ENCODE peak calls at places on chromosomes 16 and 17, in eight cellular contexts. One of them, this sample, is unnamed.

GRCh38 chr17:29892201-29892600 is 37.8 kb downstream of the SSH2 start:
- DNase-seq in A549: no peak
- DNase-seq in GM12878: no peak
- DNase-seq in SK-N-SH: no peak
- DNase-seq in K562: no peak
- DNase-seq in HepG2: no peak
- DNase-seq in ovary: no peak
- DNase-seq in tibial nerve: no peak
- DNase-seq in this sample: no peak

GRCh38 chr17:3828151-3828851 is 17.7 kb downstream of the NCBP3 start:
- DNase-seq in A549: no peak
- DNase-seq in GM12878: no peak
- DNase-seq in SK-N-SH: no peak
- DNase-seq in K562: no peak
- DNase-seq in tibial nerve: no peak
- DNase-seq in HepG2: no peak
- DNase-seq in ovary: no peak
- DNase-seq in this sample: peak

GRCh38 chr16:79045191-79045590 is 555.3 kb downstream of the MAF start:
- DNase-seq in ovary: no peak
- DNase-seq in GM12878: no peak
- DNase-seq in tibial nerve: no peak
- DNase-seq in A549: no peak
- DNase-seq in K562: no peak
- DNase-seq in HepG2: no peak
- DNase-seq in SK-N-SH: no peak
- DNase-seq in this sample: no peak

GRCh38 chr17:83192161-83192788 is 112.9 kb downstream of the METRNL start:
- DNase-seq in ovary: peak
- DNase-seq in GM12878: no peak
- DNase-seq in A549: no peak
- DNase-seq in HepG2: no peak
- DNase-seq in SK-N-SH: no peak
- DNase-seq in tibial nerve: peak
- DNase-seq in K562: no peak
- DNase-seq in this sample: no peak

GRCh38 chr17:59361916-59362810 is 30.7 kb downstream of the YPEL2 start:
- DNase-seq in K562: no peak
- DNase-seq in GM12878: peak
- DNase-seq in ovary: no peak
- DNase-seq in A549: no peak
- DNase-seq in HepG2: no peak
- DNase-seq in tibial nerve: no peak
- DNase-seq in SK-N-SH: no peak
- DNase-seq in this sample: no peak

GRCh38 chr17:57810740-57811632 is 38.9 kb downstream of the MRPS23 start:
- DNase-seq in K562: no peak
- DNase-seq in tibial nerve: no peak
- DNase-seq in HepG2: peak
- DNase-seq in A549: no peak
- DNase-seq in ovary: peak
- DNase-seq in SK-N-SH: peak
- DNase-seq in GM12878: no peak
- DNase-seq in this sample: no peak

GRCh38 chr17:38509772-38510423 is 81.6 kb downstream of the ARHGAP23 start:
- DNase-seq in ovary: no peak
- DNase-seq in HepG2: no peak
- DNase-seq in A549: no peak
- DNase-seq in GM12878: no peak
- DNase-seq in tibial nerve: no peak
- DNase-seq in K562: no peak
- DNase-seq in SK-N-SH: no peak
- DNase-seq in this sample: no peak

GRCh38 chr17:37292429-37293139 is 83.2 kb upstream of the C17orf78 start:
- DNase-seq in GM12878: no peak
- DNase-seq in SK-N-SH: no peak
- DNase-seq in ovary: no peak
- DNase-seq in HepG2: no peak
- DNase-seq in A549: no peak
- DNase-seq in K562: no peak
- DNase-seq in tibial nerve: no peak
- DNase-seq in this sample: no peak

GRCh38 chr16:67087803-67088202 is 21.9 kb upstream of the PHAF1 start:
- DNase-seq in ovary: no peak
- DNase-seq in tibial nerve: no peak
- DNase-seq in HepG2: no peak
- DNase-seq in SK-N-SH: peak
- DNase-seq in GM12878: no peak
- DNase-seq in K562: no peak
- DNase-seq in A549: no peak
- DNase-seq in this sample: no peak

GRCh38 chr16:11497851-11498289 is 88.8 kb downstream of the LITAF start:
- DNase-seq in GM12878: no peak
- DNase-seq in HepG2: peak
- DNase-seq in K562: peak
- DNase-seq in SK-N-SH: no peak
- DNase-seq in ovary: no peak
- DNase-seq in A549: no peak
- DNase-seq in tibial nerve: no peak
- DNase-seq in this sample: no peak

GRCh38 chr16:30060354-30061194 is 5.0 kb upstream of the ALDOA start:
- DNase-seq in SK-N-SH: no peak
- DNase-seq in HepG2: no peak
- DNase-seq in A549: no peak
- DNase-seq in ovary: no peak
- DNase-seq in K562: peak
- DNase-seq in GM12878: no peak
- DNase-seq in tibial nerve: no peak
- DNase-seq in this sample: no peak

GRCh38 chr17:78173025-78173715 is 4.8 kb downstream of the SYNGR2 start:
- DNase-seq in tibial nerve: no peak
- DNase-seq in GM12878: peak
- DNase-seq in SK-N-SH: no peak
- DNase-seq in K562: no peak
- DNase-seq in HepG2: no peak
- DNase-seq in ovary: no peak
- DNase-seq in A549: no peak
- DNase-seq in this sample: no peak

GRCh38 chr17:10739341-10739905 is 9.6 kb upstream of the TMEM220 start:
- DNase-seq in A549: no peak
- DNase-seq in K562: no peak
- DNase-seq in SK-N-SH: no peak
- DNase-seq in GM12878: no peak
- DNase-seq in ovary: no peak
- DNase-seq in HepG2: no peak
- DNase-seq in tibial nerve: no peak
- DNase-seq in this sample: peak

GRCh38 chr17:75639327-75639726 is 6.1 kb downstream of the SMIM5 start:
- DNase-seq in K562: no peak
- DNase-seq in HepG2: no peak
- DNase-seq in SK-N-SH: no peak
- DNase-seq in A549: no peak
- DNase-seq in tibial nerve: no peak
- DNase-seq in GM12878: no peak
- DNase-seq in ovary: no peak
- DNase-seq in this sample: no peak

GRCh38 chr17:68711858-68712257 is 110.7 kb upstream of the FAM20A start:
- DNase-seq in GM12878: no peak
- DNase-seq in K562: no peak
- DNase-seq in A549: no peak
- DNase-seq in HepG2: no peak
- DNase-seq in SK-N-SH: no peak
- DNase-seq in tibial nerve: no peak
- DNase-seq in ovary: no peak
- DNase-seq in this sample: no peak

GRCh38 chr17:2947588-2947950 is 115.8 kb downstream of the OR1D5 start:
- DNase-seq in HepG2: no peak
- DNase-seq in SK-N-SH: no peak
- DNase-seq in ovary: no peak
- DNase-seq in K562: no peak
- DNase-seq in tibial nerve: no peak
- DNase-seq in A549: no peak
- DNase-seq in GM12878: no peak
- DNase-seq in this sample: no peak

GRCh38 chr17:47869114-47869513 is 18.2 kb upstream of the SP6 start:
- DNase-seq in SK-N-SH: no peak
- DNase-seq in ovary: no peak
- DNase-seq in A549: no peak
- DNase-seq in HepG2: no peak
- DNase-seq in tibial nerve: no peak
- DNase-seq in GM12878: no peak
- DNase-seq in K562: no peak
- DNase-seq in this sample: no peak

GRCh38 chr16:75340715-75341500 is 89.5 kb upstream of the BCAR1 start:
- DNase-seq in K562: no peak
- DNase-seq in A549: no peak
- DNase-seq in GM12878: no peak
- DNase-seq in SK-N-SH: peak
- DNase-seq in ovary: no peak
- DNase-seq in tibial nerve: no peak
- DNase-seq in HepG2: no peak
- DNase-seq in this sample: no peak

GRCh38 chr17:19410875-19411291 is at the start of gene RNF112:
- DNase-seq in A549: no peak
- DNase-seq in GM12878: no peak
- DNase-seq in K562: no peak
- DNase-seq in tibial nerve: no peak
- DNase-seq in HepG2: no peak
- DNase-seq in ovary: no peak
- DNase-seq in SK-N-SH: peak
- DNase-seq in this sample: no peak

GRCh38 chr17:27430882-27431491 is 25.3 kb upstream of the KSR1 start:
- DNase-seq in A549: peak
- DNase-seq in HepG2: peak
- DNase-seq in tibial nerve: no peak
- DNase-seq in SK-N-SH: peak
- DNase-seq in ovary: no peak
- DNase-seq in GM12878: no peak
- DNase-seq in K562: peak
- DNase-seq in this sample: peak
- TF ChIP-seq EP300 in A549: no peak
- TF ChIP-seq EP300 in HepG2: no peak
- TF ChIP-seq EP300 in tibial nerve: no peak
- TF ChIP-seq EP300 in SK-N-SH: no peak
- TF ChIP-seq EP300 in ovary: no peak
- TF ChIP-seq EP300 in GM12878: no peak
- TF ChIP-seq EP300 in K562: no peak
- TF ChIP-seq EP300 in this sample: no peak

GRCh38 chr17:16517477-16517876 is 25.5 kb upstream of the LRRC75A start:
- DNase-seq in A549: no peak
- DNase-seq in K562: no peak
- DNase-seq in ovary: no peak
- DNase-seq in tibial nerve: no peak
- DNase-seq in SK-N-SH: no peak
- DNase-seq in GM12878: no peak
- DNase-seq in HepG2: no peak
- DNase-seq in this sample: no peak

GRCh38 chr17:16519021-16519420 is 27.0 kb upstream of the LRRC75A start:
- DNase-seq in GM12878: no peak
- DNase-seq in HepG2: no peak
- DNase-seq in SK-N-SH: no peak
- DNase-seq in A549: no peak
- DNase-seq in tibial nerve: no peak
- DNase-seq in K562: no peak
- DNase-seq in ovary: no peak
- DNase-seq in this sample: no peak

GRCh38 chr17:16515933-16516332 is 23.9 kb upstream of the LRRC75A start:
- DNase-seq in K562: no peak
- DNase-seq in A549: no peak
- DNase-seq in tibial nerve: no peak
- DNase-seq in ovary: no peak
- DNase-seq in GM12878: no peak
- DNase-seq in SK-N-SH: no peak
- DNase-seq in HepG2: no peak
- DNase-seq in this sample: no peak

GRCh38 chr17:16513858-16514257 is 21.9 kb upstream of the LRRC75A start:
- DNase-seq in K562: no peak
- DNase-seq in tibial nerve: no peak
- DNase-seq in SK-N-SH: no peak
- DNase-seq in ovary: no peak
- DNase-seq in A549: no peak
- DNase-seq in GM12878: no peak
- DNase-seq in HepG2: no peak
- DNase-seq in this sample: no peak

DNA sequence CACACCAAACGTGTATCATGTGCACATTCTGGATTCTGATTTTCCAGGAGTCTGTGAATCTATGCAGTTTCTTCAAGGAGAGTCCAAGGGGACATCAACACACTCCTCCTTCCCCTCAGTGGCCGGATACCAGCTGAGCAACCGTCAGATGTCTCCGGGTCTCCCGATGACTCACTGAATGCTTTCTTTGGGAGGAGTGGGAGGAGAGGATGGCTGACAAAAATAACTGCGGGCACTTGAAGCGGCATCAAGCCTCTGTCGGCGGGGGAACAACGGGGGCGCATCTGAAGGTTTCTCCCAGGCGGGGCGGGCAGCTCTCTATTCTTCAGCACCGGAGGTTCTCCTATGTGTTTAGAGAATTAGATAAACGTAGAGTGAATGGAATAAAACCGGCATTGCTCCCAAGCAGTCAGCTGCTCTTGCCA is 24.6 kb upstream of the LRRC75A start:
- DNase-seq in K562: peak
- DNase-seq in HepG2: no peak
- DNase-seq in GM12878: no peak
- DNase-seq in tibial nerve: no peak
- DNase-seq in SK-N-SH: peak
- DNase-seq in ovary: peak
- DNase-seq in A549: peak
- DNase-seq in this sample: no peak
- TF ChIP-seq EP300 in K562: peak
- TF ChIP-seq EP300 in HepG2: no peak
- TF ChIP-seq EP300 in GM12878: no peak
- TF ChIP-seq EP300 in tibial nerve: no peak
- TF ChIP-seq EP300 in SK-N-SH: no peak
- TF ChIP-seq EP300 in ovary: no peak
- TF ChIP-seq EP300 in A549: no peak
- TF ChIP-seq EP300 in this sample: no peak

DNA sequence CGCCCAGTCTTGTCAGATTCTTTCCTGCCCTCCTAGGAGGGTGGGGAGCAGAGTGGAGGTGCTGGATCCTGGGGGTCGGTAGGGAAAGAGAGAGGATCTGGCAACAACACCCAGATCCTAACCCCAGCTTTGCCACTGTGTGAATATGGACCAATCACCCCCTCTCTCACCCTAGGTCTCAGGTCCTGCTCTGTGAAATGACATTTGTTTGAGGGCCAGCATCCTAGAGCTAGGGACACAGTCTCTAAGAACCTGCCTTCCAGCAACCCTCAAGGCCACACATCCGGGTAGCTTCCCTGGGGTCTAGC is 28.4 kb upstream of the MAP3K14 start:
- DNase-seq in SK-N-SH: no peak
- DNase-seq in K562: no peak
- DNase-seq in HepG2: no peak
- DNase-seq in GM12878: no peak
- DNase-seq in A549: no peak
- DNase-seq in ovary: no peak
- DNase-seq in tibial nerve: no peak
- DNase-seq in this sample: no peak
- TF ChIP-seq EP300 in SK-N-SH: no peak
- TF ChIP-seq EP300 in K562: no peak
- TF ChIP-seq EP300 in HepG2: no peak
- TF ChIP-seq EP300 in GM12878: no peak
- TF ChIP-seq EP300 in A549: no peak
- TF ChIP-seq EP300 in ovary: no peak
- TF ChIP-seq EP300 in tibial nerve: no peak
- TF ChIP-seq EP300 in this sample: no peak

GRCh38 chr16:72501739-72502653 is 330.0 kb upstream of the PMFBP1 start:
- DNase-seq in K562: peak
- DNase-seq in ovary: peak
- DNase-seq in A549: peak
- DNase-seq in GM12878: peak
- DNase-seq in SK-N-SH: peak
- DNase-seq in HepG2: peak
- DNase-seq in tibial nerve: peak
- DNase-seq in this sample: peak
- TF ChIP-seq EP300 in K562: no peak
- TF ChIP-seq EP300 in ovary: no peak
- TF ChIP-seq EP300 in A549: no peak
- TF ChIP-seq EP300 in GM12878: no peak
- TF ChIP-seq EP300 in SK-N-SH: no peak
- TF ChIP-seq EP300 in HepG2: no peak
- TF ChIP-seq EP300 in tibial nerve: no peak
- TF ChIP-seq EP300 in this sample: no peak